ENCODE peak calls at places on chromosome 21, in nine cellular contexts. One of them, this sample, is unnamed.

GRCh38 chr21:34598931-34599400 is 15.9 kb downstream of the RCAN1 start:
- DNase-seq in GM04503: no peak
- DNase-seq in myocyte: no peak
- DNase-seq in GM19239: no peak
- DNase-seq in suprapubic skin: no peak
- DNase-seq in GM18507: no peak
- DNase-seq in activated naive CD8-positive, alpha-beta T cell treated with anti-CD3 and anti-CD28 coated beads, Interleukin-2, amount 50 U/mL, for 24 hours: no peak
- DNase-seq in lower lobe of right lung: no peak
- DNase-seq in HFF-Myc: no peak
- DNase-seq in this sample: no peak

GRCh38 chr21:45536301-45537081 is 5.7 kb downstream of the SLC19A1 start:
- DNase-seq in suprapubic skin: peak; percentile 53
- DNase-seq in HFF-Myc: no peak
- DNase-seq in GM04503: no peak
- DNase-seq in GM18507: no peak
- DNase-seq in activated naive CD8-positive, alpha-beta T cell treated with anti-CD3 and anti-CD28 coated beads, Interleukin-2, amount 50 U/mL, for 24 hours: no peak
- DNase-seq in myocyte: no peak
- DNase-seq in GM19239: no peak
- DNase-seq in lower lobe of right lung: peak; percentile 43
- DNase-seq in this sample: no peak

GRCh38 chr21:46171996-46172862 is 12.0 kb downstream of the SPATC1L start:
- DNase-seq in GM18507: no peak
- DNase-seq in GM04503: no peak
- DNase-seq in GM19239: no peak
- DNase-seq in suprapubic skin: peak; percentile 27
- DNase-seq in myocyte: no peak
- DNase-seq in HFF-Myc: no peak
- DNase-seq in activated naive CD8-positive, alpha-beta T cell treated with anti-CD3 and anti-CD28 coated beads, Interleukin-2, amount 50 U/mL, for 24 hours: no peak
- DNase-seq in lower lobe of right lung: no peak
- DNase-seq in this sample: no peak

GRCh38 chr21:17539323-17539722 is 26.5 kb downstream of the CXADR start:
- DNase-seq in GM18507: no peak
- DNase-seq in HFF-Myc: no peak
- DNase-seq in lower lobe of right lung: no peak
- DNase-seq in suprapubic skin: no peak
- DNase-seq in GM04503: no peak
- DNase-seq in activated naive CD8-positive, alpha-beta T cell treated with anti-CD3 and anti-CD28 coated beads, Interleukin-2, amount 50 U/mL, for 24 hours: no peak
- DNase-seq in myocyte: no peak
- DNase-seq in GM19239: no peak
- DNase-seq in this sample: no peak

GRCh38 chr21:42983102-42983501 is 8.7 kb downstream of the PKNOX1 start:
- DNase-seq in myocyte: peak; percentile 17
- DNase-seq in GM19239: no peak
- DNase-seq in suprapubic skin: no peak
- DNase-seq in lower lobe of right lung: no peak
- DNase-seq in GM04503: no peak
- DNase-seq in GM18507: no peak
- DNase-seq in activated naive CD8-positive, alpha-beta T cell treated with anti-CD3 and anti-CD28 coated beads, Interleukin-2, amount 50 U/mL, for 24 hours: no peak
- DNase-seq in HFF-Myc: no peak
- DNase-seq in this sample: no peak

GRCh38 chr21:42580076-42580792 is 66.6 kb downstream of the SLC37A1 start:
- DNase-seq in GM18507: no peak
- DNase-seq in lower lobe of right lung: no peak
- DNase-seq in GM19239: no peak
- DNase-seq in GM04503: no peak
- DNase-seq in HFF-Myc: no peak
- DNase-seq in activated naive CD8-positive, alpha-beta T cell treated with anti-CD3 and anti-CD28 coated beads, Interleukin-2, amount 50 U/mL, for 24 hours: no peak
- DNase-seq in myocyte: no peak
- DNase-seq in suprapubic skin: no peak
- DNase-seq in this sample: no peak

GRCh38 chr21:25639167-25639921 is at the start of gene JAM2:
- DNase-seq in GM04503: no peak
- DNase-seq in GM19239: peak; percentile 44
- DNase-seq in activated naive CD8-positive, alpha-beta T cell treated with anti-CD3 and anti-CD28 coated beads, Interleukin-2, amount 50 U/mL, for 24 hours: peak; percentile 57
- DNase-seq in lower lobe of right lung: peak; percentile 48
- DNase-seq in suprapubic skin: peak; percentile 67
- DNase-seq in HFF-Myc: no peak
- DNase-seq in myocyte: peak; percentile 83
- DNase-seq in GM18507: peak; percentile 35
- DNase-seq in this sample: peak; percentile 18

GRCh38 chr21:16536661-16537359 is 807.0 kb downstream of the USP25 start:
- DNase-seq in lower lobe of right lung: no peak
- DNase-seq in myocyte: peak; percentile 75
- DNase-seq in GM19239: no peak
- DNase-seq in GM18507: no peak
- DNase-seq in GM04503: no peak
- DNase-seq in HFF-Myc: no peak
- DNase-seq in suprapubic skin: no peak
- DNase-seq in activated naive CD8-positive, alpha-beta T cell treated with anti-CD3 and anti-CD28 coated beads, Interleukin-2, amount 50 U/mL, for 24 hours: no peak
- DNase-seq in this sample: no peak

GRCh38 chr21:39006653-39007417 is 176.4 kb downstream of the PSMG1 start:
- DNase-seq in GM18507: no peak
- DNase-seq in activated naive CD8-positive, alpha-beta T cell treated with anti-CD3 and anti-CD28 coated beads, Interleukin-2, amount 50 U/mL, for 24 hours: no peak
- DNase-seq in myocyte: peak; percentile 7
- DNase-seq in GM04503: no peak
- DNase-seq in HFF-Myc: no peak
- DNase-seq in suprapubic skin: peak; percentile 85
- DNase-seq in lower lobe of right lung: peak; percentile 67
- DNase-seq in GM19239: no peak
- DNase-seq in this sample: no peak

GRCh38 chr21:42310411-42311001 is 4.7 kb downstream of the TFF3 start:
- DNase-seq in activated naive CD8-positive, alpha-beta T cell treated with anti-CD3 and anti-CD28 coated beads, Interleukin-2, amount 50 U/mL, for 24 hours: no peak
- DNase-seq in HFF-Myc: no peak
- DNase-seq in myocyte: no peak
- DNase-seq in lower lobe of right lung: no peak
- DNase-seq in GM19239: no peak
- DNase-seq in GM04503: no peak
- DNase-seq in suprapubic skin: no peak
- DNase-seq in GM18507: no peak
- DNase-seq in this sample: no peak

GRCh38 chr21:45199201-45199600 is 88.5 kb downstream of the POFUT2 start:
- DNase-seq in activated naive CD8-positive, alpha-beta T cell treated with anti-CD3 and anti-CD28 coated beads, Interleukin-2, amount 50 U/mL, for 24 hours: no peak
- DNase-seq in myocyte: no peak
- DNase-seq in GM19239: no peak
- DNase-seq in GM04503: no peak
- DNase-seq in GM18507: no peak
- DNase-seq in HFF-Myc: no peak
- DNase-seq in lower lobe of right lung: no peak
- DNase-seq in suprapubic skin: no peak
- DNase-seq in this sample: no peak

GRCh38 chr21:42513151-42513984 is at the start of gene SLC37A1:
- DNase-seq in GM19239: no peak
- DNase-seq in GM04503: no peak
- DNase-seq in suprapubic skin: no peak
- DNase-seq in GM18507: no peak
- DNase-seq in activated naive CD8-positive, alpha-beta T cell treated with anti-CD3 and anti-CD28 coated beads, Interleukin-2, amount 50 U/mL, for 24 hours: peak; percentile 49
- DNase-seq in lower lobe of right lung: peak; percentile 62
- DNase-seq in HFF-Myc: no peak
- DNase-seq in myocyte: no peak
- DNase-seq in this sample: no peak

GRCh38 chr21:26801524-26801923 is 43.7 kb downstream of the ADAMTS1 start:
- DNase-seq in lower lobe of right lung: no peak
- DNase-seq in GM18507: no peak
- DNase-seq in GM04503: peak; percentile 65
- DNase-seq in activated naive CD8-positive, alpha-beta T cell treated with anti-CD3 and anti-CD28 coated beads, Interleukin-2, amount 50 U/mL, for 24 hours: no peak
- DNase-seq in HFF-Myc: peak; percentile 87
- DNase-seq in suprapubic skin: no peak
- DNase-seq in GM19239: no peak
- DNase-seq in myocyte: peak; percentile 66
- DNase-seq in this sample: no peak

GRCh38 chr21:24023402-24023801 is 1583.9 kb downstream of the MRPL39 start:
- DNase-seq in myocyte: no peak
- DNase-seq in lower lobe of right lung: no peak
- DNase-seq in HFF-Myc: no peak
- DNase-seq in GM18507: no peak
- DNase-seq in GM04503: no peak
- DNase-seq in suprapubic skin: no peak
- DNase-seq in GM19239: no peak
- DNase-seq in activated naive CD8-positive, alpha-beta T cell treated with anti-CD3 and anti-CD28 coated beads, Interleukin-2, amount 50 U/mL, for 24 hours: no peak
- DNase-seq in this sample: no peak

GRCh38 chr21:31945576-31945975 is 72.8 kb downstream of the HUNK start:
- DNase-seq in activated naive CD8-positive, alpha-beta T cell treated with anti-CD3 and anti-CD28 coated beads, Interleukin-2, amount 50 U/mL, for 24 hours: no peak
- DNase-seq in HFF-Myc: peak; percentile 72
- DNase-seq in GM19239: no peak
- DNase-seq in myocyte: no peak
- DNase-seq in lower lobe of right lung: no peak
- DNase-seq in GM18507: no peak
- DNase-seq in suprapubic skin: no peak
- DNase-seq in GM04503: peak; percentile 80
- DNase-seq in this sample: no peak

GRCh38 chr21:45226540-45227326 is 61.0 kb downstream of the POFUT2 start:
- DNase-seq in myocyte: no peak
- DNase-seq in GM18507: no peak
- DNase-seq in suprapubic skin: no peak
- DNase-seq in activated naive CD8-positive, alpha-beta T cell treated with anti-CD3 and anti-CD28 coated beads, Interleukin-2, amount 50 U/mL, for 24 hours: no peak
- DNase-seq in GM04503: no peak
- DNase-seq in HFF-Myc: no peak
- DNase-seq in lower lobe of right lung: no peak
- DNase-seq in GM19239: no peak
- DNase-seq in this sample: no peak

GRCh38 chr21:45352621-45353125 is 52.3 kb upstream of the COL18A1 start:
- DNase-seq in myocyte: no peak
- DNase-seq in GM19239: no peak
- DNase-seq in GM04503: no peak
- DNase-seq in HFF-Myc: no peak
- DNase-seq in activated naive CD8-positive, alpha-beta T cell treated with anti-CD3 and anti-CD28 coated beads, Interleukin-2, amount 50 U/mL, for 24 hours: no peak
- DNase-seq in GM18507: no peak
- DNase-seq in lower lobe of right lung: peak; percentile 43
- DNase-seq in suprapubic skin: no peak
- DNase-seq in this sample: no peak

GRCh38 chr21:38743772-38744529 is 61.8 kb upstream of the ETS2 start:
- DNase-seq in suprapubic skin: no peak
- DNase-seq in GM19239: no peak
- DNase-seq in myocyte: no peak
- DNase-seq in GM18507: no peak
- DNase-seq in HFF-Myc: no peak
- DNase-seq in activated naive CD8-positive, alpha-beta T cell treated with anti-CD3 and anti-CD28 coated beads, Interleukin-2, amount 50 U/mL, for 24 hours: no peak
- DNase-seq in GM04503: no peak
- DNase-seq in lower lobe of right lung: no peak
- DNase-seq in this sample: no peak

GRCh38 chr21:19832551-19832950 is 1165.7 kb upstream of the NCAM2 start:
- DNase-seq in GM18507: no peak
- DNase-seq in lower lobe of right lung: no peak
- DNase-seq in HFF-Myc: no peak
- DNase-seq in myocyte: no peak
- DNase-seq in activated naive CD8-positive, alpha-beta T cell treated with anti-CD3 and anti-CD28 coated beads, Interleukin-2, amount 50 U/mL, for 24 hours: no peak
- DNase-seq in GM19239: no peak
- DNase-seq in suprapubic skin: no peak
- DNase-seq in GM04503: no peak
- DNase-seq in this sample: no peak

GRCh38 chr21:29870814-29871213 is 69.0 kb downstream of the GRIK1 start:
- DNase-seq in lower lobe of right lung: no peak
- DNase-seq in GM18507: no peak
- DNase-seq in HFF-Myc: no peak
- DNase-seq in activated naive CD8-positive, alpha-beta T cell treated with anti-CD3 and anti-CD28 coated beads, Interleukin-2, amount 50 U/mL, for 24 hours: no peak
- DNase-seq in suprapubic skin: no peak
- DNase-seq in GM04503: no peak
- DNase-seq in myocyte: no peak
- DNase-seq in GM19239: no peak
- DNase-seq in this sample: no peak

GRCh38 chr21:33937931-33938339 is 22.3 kb upstream of the ATP5PO start:
- DNase-seq in activated naive CD8-positive, alpha-beta T cell treated with anti-CD3 and anti-CD28 coated beads, Interleukin-2, amount 50 U/mL, for 24 hours: peak; percentile 26
- DNase-seq in suprapubic skin: no peak
- DNase-seq in GM04503: no peak
- DNase-seq in GM18507: no peak
- DNase-seq in HFF-Myc: no peak
- DNase-seq in myocyte: no peak
- DNase-seq in lower lobe of right lung: no peak
- DNase-seq in GM19239: no peak
- DNase-seq in this sample: no peak

GRCh38 chr21:37509802-37510393 is 143.3 kb downstream of the DYRK1A start:
- DNase-seq in GM04503: no peak
- DNase-seq in GM18507: no peak
- DNase-seq in GM19239: no peak
- DNase-seq in suprapubic skin: no peak
- DNase-seq in myocyte: peak; percentile 11
- DNase-seq in HFF-Myc: no peak
- DNase-seq in activated naive CD8-positive, alpha-beta T cell treated with anti-CD3 and anti-CD28 coated beads, Interleukin-2, amount 50 U/mL, for 24 hours: no peak
- DNase-seq in lower lobe of right lung: no peak
- DNase-seq in this sample: no peak